ENCODE peak calls at places on chromosome 5, in six cellular contexts. G is RWPE1, E is IMR-90, Q is GM23338, Z is fibroblast of the aortic adventitia, X is neural crest cell. C is an unnamed sample.
A peak's percentile ranks its signal among the peaks of the same experiment; 100 is the strongest.

GRCh38 chr5:98458004-98458403 is 315.5 kb upstream of the RGMB start:
- DNase-seq in G (no peak), E (peak; percentile 95), Q (no peak), Z (peak; percentile 57), X (no peak), C (no peak)

GRCh38 chr5:5165541-5166002 is 25.4 kb downstream of the ADAMTS16 start:
- DNase-seq in G (no peak), E (no peak), Q (no peak), Z (no peak), X (no peak), C (no peak)

GRCh38 chr5:118906932-118907331 is 81.4 kb downstream of the DTWD2 start:
- DNase-seq in G (no peak), E (no peak), Q (no peak), Z (no peak), X (no peak), C (no peak)

GRCh38 chr5:6279607-6280006 is 98.7 kb downstream of the MED10 start:
- DNase-seq in G (no peak), E (no peak), Q (no peak), Z (no peak), X (no peak), C (no peak)

GRCh38 chr5:159034083-159034824 is 65.5 kb downstream of the EBF1 start:
- DNase-seq in G (no peak), E (no peak), Q (no peak), Z (peak; percentile 57), X (peak; percentile 11), C (no peak)

GRCh38 chr5:115983519-115983918 is 21.2 kb downstream of the LVRN start:
- DNase-seq in G (no peak), E (no peak), Q (no peak), Z (no peak), X (no peak), C (no peak)

GRCh38 chr5:28249771-28250415 is 1211.5 kb upstream of the CDH9 start:
- DNase-seq in G (no peak), E (no peak), Q (no peak), Z (no peak), X (no peak), C (no peak)

GRCh38 chr5:115579747-115580173 is 22.5 kb downstream of the TICAM2 start:
- DNase-seq in G (peak; percentile 44), E (no peak), Q (no peak), Z (peak; percentile 23), X (no peak), C (no peak)

GRCh38 chr5:126099077-126099476 is 324.1 kb upstream of the GRAMD2B start:
- DNase-seq in G (no peak), E (no peak), Q (no peak), Z (no peak), X (no peak), C (no peak)

GRCh38 chr5:24401767-24402166 is 243.0 kb downstream of the CDH10 start:
- DNase-seq in G (peak; percentile 67), E (no peak), Q (no peak), Z (no peak), X (no peak), C (no peak)

GRCh38 chr5:174204914-174205313 is 159.4 kb downstream of the NSG2 start:
- DNase-seq in G (peak; percentile 69), E (no peak), Q (peak; percentile 93), Z (no peak), X (no peak), C (peak; percentile 86)

GRCh38 chr5:179867079-179867465 is 8.5 kb upstream of the MRNIP start:
- DNase-seq in G (no peak), E (no peak), Q (peak; percentile 23), Z (no peak), X (no peak), C (no peak)

GRCh38 chr5:179865471-179866240 is 7.0 kb upstream of the MRNIP start:
- DNase-seq in G (peak; percentile 60), E (no peak), Q (no peak), Z (no peak), X (no peak), C (no peak)

GRCh38 chr5:179864686-179865085 is 6.1 kb upstream of the MRNIP start:
- DNase-seq in G (no peak), E (no peak), Q (no peak), Z (no peak), X (no peak), C (no peak)

GRCh38 chr5:179867476-179867875 is 8.9 kb upstream of the MRNIP start:
- DNase-seq in G (no peak), E (no peak), Q (no peak), Z (no peak), X (no peak), C (no peak)

DNA sequence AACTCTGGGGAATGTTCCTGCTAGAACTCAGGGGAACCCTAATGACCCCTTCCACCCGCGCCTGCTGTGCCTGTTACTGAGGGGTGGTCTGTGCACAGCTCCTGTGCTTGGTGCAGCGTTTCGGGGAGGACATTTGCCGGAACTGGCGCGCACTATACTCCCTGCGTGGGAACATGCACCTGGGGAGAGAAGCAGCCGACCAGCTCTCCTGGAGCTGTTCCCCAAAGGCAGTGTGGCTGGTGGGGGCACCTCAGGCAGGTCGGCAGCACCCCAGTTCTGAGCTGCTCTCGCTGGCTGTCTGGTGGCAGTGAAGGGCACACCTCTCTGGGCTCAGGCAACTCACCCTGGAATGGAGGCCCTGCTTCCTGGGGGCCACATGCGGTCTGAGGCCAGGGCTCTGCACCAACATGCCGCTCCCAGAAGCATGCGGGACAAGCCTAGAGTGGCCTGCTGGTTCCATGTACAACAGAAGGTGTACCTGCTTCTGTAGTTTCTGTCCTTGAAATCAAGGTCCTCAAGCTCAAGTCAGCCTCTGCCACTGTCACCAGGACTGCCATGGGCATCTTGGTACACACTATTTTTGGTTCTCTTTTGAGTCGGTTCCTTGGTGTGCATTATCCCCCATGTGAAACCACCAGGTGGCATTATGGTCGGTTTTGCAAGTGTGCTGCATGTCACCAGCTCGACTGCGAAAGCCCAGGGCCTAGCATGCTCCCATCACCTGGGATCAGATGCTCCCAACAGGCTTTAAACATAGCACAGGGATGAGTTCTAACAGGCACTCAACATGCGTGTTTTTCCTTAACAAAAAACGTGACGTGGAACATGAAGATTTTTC is 7.8 kb upstream of the MRNIP start:
- DNase-seq in G (no peak), E (no peak), Q (peak; percentile 24), Z (no peak), X (no peak), C (no peak)
- TF ChIP-seq CTCF in G (no peak), E (no peak), Q (peak; percentile 33), Z (no peak), X (no peak), C (no peak)

DNA sequence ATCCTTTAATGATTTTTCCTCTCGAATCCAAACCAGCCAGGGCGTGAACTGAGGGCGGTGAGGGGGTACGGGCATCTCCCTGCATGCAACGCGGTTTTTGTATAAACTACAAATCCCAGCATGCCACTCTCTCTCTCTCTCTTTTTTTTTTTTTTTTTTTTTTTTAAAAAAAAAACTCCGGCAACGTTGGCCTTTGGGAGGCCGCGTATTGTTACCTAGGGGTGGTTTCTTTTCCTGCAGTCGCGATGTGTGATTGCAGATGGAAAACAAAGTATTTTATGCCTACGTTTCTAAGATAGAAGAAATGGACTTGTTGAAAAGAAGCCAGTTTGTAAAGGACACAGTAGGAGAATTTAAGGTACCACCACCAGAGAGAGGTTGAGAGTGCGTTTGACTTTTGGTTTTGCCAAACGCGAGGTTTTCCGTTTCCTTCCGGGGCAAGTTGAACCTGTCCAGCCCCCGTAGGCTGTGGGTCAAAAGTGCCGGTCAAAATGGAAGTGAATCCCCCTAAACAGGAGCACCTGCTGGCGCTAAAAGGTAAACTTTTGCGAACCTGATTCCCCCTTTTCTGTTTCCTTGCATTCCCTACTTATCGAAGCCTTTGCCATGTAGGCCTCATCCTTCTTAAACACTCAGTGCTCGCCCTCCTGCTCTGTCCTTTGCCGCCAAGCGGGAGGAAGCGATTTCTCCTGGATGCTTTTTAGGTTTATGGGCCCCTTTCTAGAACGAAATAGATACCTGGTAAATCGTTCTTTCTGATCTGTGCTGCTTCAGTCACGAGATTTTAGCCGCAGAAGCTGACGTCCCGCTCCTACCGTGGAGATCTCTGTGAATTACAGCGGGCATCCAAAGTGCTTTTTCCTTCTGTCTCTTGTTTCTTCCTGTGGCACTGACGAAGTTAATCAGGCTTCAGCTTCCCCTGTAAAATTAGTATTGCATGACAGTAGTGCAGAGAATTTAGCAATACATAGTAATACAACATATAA is at the start of the genes SHLD3 and TRAPPC13:
- DNase-seq in G (peak; percentile 79), E (peak; percentile 85), Q (peak; percentile 95), Z (peak; percentile 89), X (peak; percentile 57), C (peak; percentile 84)
- TF ChIP-seq CTCF in G (no peak), E (no peak), Q (no peak), Z (peak; percentile 16), X (peak; percentile 32), C (peak; percentile 25)

DNA sequence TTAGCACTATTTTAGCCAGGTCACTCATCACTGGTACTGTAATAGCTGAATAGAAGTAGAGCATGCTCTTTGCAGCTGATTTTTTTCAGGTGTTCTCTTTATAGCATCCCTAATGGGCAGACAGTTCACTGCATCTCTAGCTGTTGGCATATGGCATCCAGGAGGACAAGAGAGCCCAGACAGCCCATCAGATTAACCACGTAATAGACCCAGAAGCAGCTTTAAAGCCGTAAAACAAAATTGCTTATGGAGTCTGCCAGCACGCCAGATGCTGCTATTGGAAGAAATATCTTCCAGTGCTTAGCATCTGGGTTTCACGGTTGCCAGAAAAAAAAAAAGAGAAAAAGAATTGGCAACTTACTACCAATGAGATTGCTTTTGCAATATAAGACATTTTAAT is 869.4 kb upstream of the NUDT12 start:
- DNase-seq in G (no peak), E (no peak), Q (no peak), Z (no peak), X (no peak), C (no peak)
- TF ChIP-seq CTCF in G (no peak), E (no peak), Q (no peak), Z (no peak), X (no peak), C (no peak)

DNA sequence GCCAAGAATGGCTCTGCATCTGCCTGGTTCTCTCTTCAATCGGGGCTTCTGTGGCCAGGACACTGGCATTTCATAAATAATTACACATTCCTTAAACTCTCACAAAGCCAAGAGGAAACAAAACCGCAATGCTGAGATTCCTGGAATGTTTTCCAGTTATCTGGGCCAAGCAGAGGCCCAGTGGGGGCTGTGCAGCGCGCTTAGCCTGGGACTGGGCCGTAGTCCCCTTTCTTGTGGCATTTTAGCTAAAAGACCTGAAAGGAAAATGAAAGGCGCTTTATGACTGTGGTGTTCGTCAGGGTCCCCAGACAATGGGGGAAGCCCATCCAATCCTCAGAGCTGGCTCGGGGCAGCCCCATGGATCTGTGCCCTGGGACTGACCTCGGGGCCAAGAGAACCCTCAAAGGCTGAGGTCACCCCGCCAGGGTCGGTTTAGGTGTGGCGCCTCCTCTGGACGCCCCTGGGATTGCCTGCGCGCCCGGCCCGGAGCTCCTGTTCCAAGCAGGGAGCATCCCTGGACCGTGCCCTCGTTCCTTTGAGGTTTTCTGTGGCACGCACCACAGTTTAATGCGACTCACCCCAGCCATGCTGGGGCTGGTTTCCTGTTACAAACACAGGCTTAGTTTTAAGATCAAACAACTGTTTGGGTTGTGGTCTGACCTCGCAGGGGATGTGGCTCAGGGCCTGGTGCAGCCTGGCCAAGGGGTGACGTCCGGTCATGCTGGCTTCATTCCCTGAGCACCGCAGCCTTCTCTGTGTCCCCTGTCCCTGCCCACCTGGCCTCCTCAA is 51.5 kb upstream of the NKD2 start:
- DNase-seq in G (peak; percentile 53), E (peak; percentile 90), Q (peak; percentile 34), Z (peak; percentile 95), X (no peak), C (peak; percentile 34)
- TF ChIP-seq CTCF in G (peak; percentile 52), E (peak; percentile 45), Q (peak; percentile 25), Z (peak; percentile 62), X (peak; percentile 43), C (peak; percentile 54)